ENCODE peak calls at places on chromosomes 11 and 22, in four cellular contexts. One of them, this sample, is unnamed.

GRCh38 chr11:79670846-79671245 is 230.0 kb upstream of the TENM4 start:
- DNase-seq in PC-3: no peak
- DNase-seq in stimulated activated CD4-positive, alpha-beta T cell treated with anti-CD3 and anti-CD28 coated beads, TNF-alpha, amount 100 ng/mL, for 1 hour: no peak
- DNase-seq in left ventricle myocardium inferior: no peak
- DNase-seq in this sample: no peak

GRCh38 chr11:125956371-125956770 is 10.5 kb downstream of the VSIG10L2 start:
- DNase-seq in PC-3: no peak
- DNase-seq in stimulated activated CD4-positive, alpha-beta T cell treated with anti-CD3 and anti-CD28 coated beads, TNF-alpha, amount 100 ng/mL, for 1 hour: no peak
- DNase-seq in left ventricle myocardium inferior: peak
- DNase-seq in this sample: no peak

GRCh38 chr11:79393362-79394043 is 47.3 kb downstream of the TENM4 start:
- DNase-seq in PC-3: peak
- DNase-seq in stimulated activated CD4-positive, alpha-beta T cell treated with anti-CD3 and anti-CD28 coated beads, TNF-alpha, amount 100 ng/mL, for 1 hour: no peak
- DNase-seq in left ventricle myocardium inferior: no peak
- DNase-seq in this sample: peak

GRCh38 chr11:93921695-93922468 is 71.5 kb upstream of the VSTM5 start:
- DNase-seq in PC-3: peak
- DNase-seq in stimulated activated CD4-positive, alpha-beta T cell treated with anti-CD3 and anti-CD28 coated beads, TNF-alpha, amount 100 ng/mL, for 1 hour: no peak
- DNase-seq in left ventricle myocardium inferior: no peak
- DNase-seq in this sample: peak

GRCh38 chr11:63614136-63614664 is at the start of gene PLAAT3:
- DNase-seq in PC-3: peak
- DNase-seq in stimulated activated CD4-positive, alpha-beta T cell treated with anti-CD3 and anti-CD28 coated beads, TNF-alpha, amount 100 ng/mL, for 1 hour: no peak
- DNase-seq in left ventricle myocardium inferior: peak
- DNase-seq in this sample: no peak

GRCh38 chr22:35498026-35498425 is 42.6 kb upstream of the RASD2 start:
- DNase-seq in PC-3: peak
- DNase-seq in stimulated activated CD4-positive, alpha-beta T cell treated with anti-CD3 and anti-CD28 coated beads, TNF-alpha, amount 100 ng/mL, for 1 hour: no peak
- DNase-seq in left ventricle myocardium inferior: no peak
- DNase-seq in this sample: no peak

GRCh38 chr22:26487996-26488395 is 4.3 kb downstream of the SRRD start:
- DNase-seq in PC-3: no peak
- DNase-seq in stimulated activated CD4-positive, alpha-beta T cell treated with anti-CD3 and anti-CD28 coated beads, TNF-alpha, amount 100 ng/mL, for 1 hour: no peak
- DNase-seq in left ventricle myocardium inferior: no peak
- DNase-seq in this sample: no peak

GRCh38 chr22:44362249-44363040 is 49.7 kb upstream of the SHISAL1 start:
- DNase-seq in PC-3: peak
- DNase-seq in stimulated activated CD4-positive, alpha-beta T cell treated with anti-CD3 and anti-CD28 coated beads, TNF-alpha, amount 100 ng/mL, for 1 hour: no peak
- DNase-seq in left ventricle myocardium inferior: no peak
- DNase-seq in this sample: peak

GRCh38 chr22:22927196-22927887 is 39.7 kb downstream of the IGLL5 start:
- DNase-seq in PC-3: no peak
- DNase-seq in stimulated activated CD4-positive, alpha-beta T cell treated with anti-CD3 and anti-CD28 coated beads, TNF-alpha, amount 100 ng/mL, for 1 hour: no peak
- DNase-seq in left ventricle myocardium inferior: no peak
- DNase-seq in this sample: no peak

GRCh38 chr11:123543796-123544195 is 110.6 kb downstream of the SCN3B start:
- DNase-seq in PC-3: peak
- DNase-seq in stimulated activated CD4-positive, alpha-beta T cell treated with anti-CD3 and anti-CD28 coated beads, TNF-alpha, amount 100 ng/mL, for 1 hour: no peak
- DNase-seq in left ventricle myocardium inferior: no peak
- DNase-seq in this sample: peak

GRCh38 chr11:67260406-67260805 is 5.9 kb upstream of the GRK2 start:
- DNase-seq in PC-3: no peak
- DNase-seq in stimulated activated CD4-positive, alpha-beta T cell treated with anti-CD3 and anti-CD28 coated beads, TNF-alpha, amount 100 ng/mL, for 1 hour: no peak
- DNase-seq in left ventricle myocardium inferior: no peak
- DNase-seq in this sample: no peak

GRCh38 chr11:77402218-77402556 is 71.7 kb downstream of the PAK1 start:
- DNase-seq in PC-3: no peak
- DNase-seq in stimulated activated CD4-positive, alpha-beta T cell treated with anti-CD3 and anti-CD28 coated beads, TNF-alpha, amount 100 ng/mL, for 1 hour: no peak
- DNase-seq in left ventricle myocardium inferior: no peak
- DNase-seq in this sample: peak

GRCh38 chr11:96054870-96055705 is 131.2 kb upstream of the MTMR2 start:
- DNase-seq in PC-3: peak
- DNase-seq in stimulated activated CD4-positive, alpha-beta T cell treated with anti-CD3 and anti-CD28 coated beads, TNF-alpha, amount 100 ng/mL, for 1 hour: no peak
- DNase-seq in left ventricle myocardium inferior: no peak
- DNase-seq in this sample: peak

GRCh38 chr11:96863520-96863919 is 473.7 kb downstream of the JRKL start:
- DNase-seq in PC-3: no peak
- DNase-seq in stimulated activated CD4-positive, alpha-beta T cell treated with anti-CD3 and anti-CD28 coated beads, TNF-alpha, amount 100 ng/mL, for 1 hour: no peak
- DNase-seq in left ventricle myocardium inferior: peak
- DNase-seq in this sample: peak

GRCh38 chr11:64538501-64538951 is 52.5 kb upstream of the SLC22A12 start:
- DNase-seq in PC-3: no peak
- DNase-seq in stimulated activated CD4-positive, alpha-beta T cell treated with anti-CD3 and anti-CD28 coated beads, TNF-alpha, amount 100 ng/mL, for 1 hour: no peak
- DNase-seq in left ventricle myocardium inferior: no peak
- DNase-seq in this sample: no peak

GRCh38 chr11:74492084-74492483 is 1.4 kb downstream of the LIPT2 start:
- DNase-seq in PC-3: peak
- DNase-seq in stimulated activated CD4-positive, alpha-beta T cell treated with anti-CD3 and anti-CD28 coated beads, TNF-alpha, amount 100 ng/mL, for 1 hour: no peak
- DNase-seq in left ventricle myocardium inferior: no peak
- DNase-seq in this sample: no peak

GRCh38 chr22:19942886-19943664 is 1.5 kb upstream of the TXNRD2 start:
- DNase-seq in PC-3: peak
- DNase-seq in stimulated activated CD4-positive, alpha-beta T cell treated with anti-CD3 and anti-CD28 coated beads, TNF-alpha, amount 100 ng/mL, for 1 hour: no peak
- DNase-seq in left ventricle myocardium inferior: no peak
- DNase-seq in this sample: peak

GRCh38 chr11:9748361-9748970 is 84.6 kb downstream of the SWAP70 start:
- DNase-seq in PC-3: peak
- DNase-seq in stimulated activated CD4-positive, alpha-beta T cell treated with anti-CD3 and anti-CD28 coated beads, TNF-alpha, amount 100 ng/mL, for 1 hour: peak
- DNase-seq in left ventricle myocardium inferior: no peak
- DNase-seq in this sample: peak

GRCh38 chr11:88105952-88106351 is 69.3 kb downstream of the RAB38 start:
- DNase-seq in PC-3: no peak
- DNase-seq in stimulated activated CD4-positive, alpha-beta T cell treated with anti-CD3 and anti-CD28 coated beads, TNF-alpha, amount 100 ng/mL, for 1 hour: no peak
- DNase-seq in left ventricle myocardium inferior: no peak
- DNase-seq in this sample: no peak

GRCh38 chr11:121467965-121468364 is 15.2 kb upstream of the SORL1-AS1 start:
- DNase-seq in PC-3: no peak
- DNase-seq in stimulated activated CD4-positive, alpha-beta T cell treated with anti-CD3 and anti-CD28 coated beads, TNF-alpha, amount 100 ng/mL, for 1 hour: peak
- DNase-seq in left ventricle myocardium inferior: no peak
- DNase-seq in this sample: no peak

GRCh38 chr22:39703890-39704658 is 133.5 kb downstream of the CACNA1I start:
- DNase-seq in PC-3: no peak
- DNase-seq in stimulated activated CD4-positive, alpha-beta T cell treated with anti-CD3 and anti-CD28 coated beads, TNF-alpha, amount 100 ng/mL, for 1 hour: no peak
- DNase-seq in left ventricle myocardium inferior: peak
- DNase-seq in this sample: no peak

GRCh38 chr11:1756791-1757771 is 6.6 kb downstream of the CTSD start:
- DNase-seq in PC-3: no peak
- DNase-seq in stimulated activated CD4-positive, alpha-beta T cell treated with anti-CD3 and anti-CD28 coated beads, TNF-alpha, amount 100 ng/mL, for 1 hour: no peak
- DNase-seq in left ventricle myocardium inferior: no peak
- DNase-seq in this sample: no peak

GRCh38 chr11:43567396-43567975 is 113.1 kb upstream of the HSD17B12 start:
- DNase-seq in PC-3: peak
- DNase-seq in stimulated activated CD4-positive, alpha-beta T cell treated with anti-CD3 and anti-CD28 coated beads, TNF-alpha, amount 100 ng/mL, for 1 hour: no peak
- DNase-seq in left ventricle myocardium inferior: no peak
- DNase-seq in this sample: peak

GRCh38 chr11:16902979-16903378 is 111.2 kb downstream of the PLEKHA7 start:
- DNase-seq in PC-3: no peak
- DNase-seq in stimulated activated CD4-positive, alpha-beta T cell treated with anti-CD3 and anti-CD28 coated beads, TNF-alpha, amount 100 ng/mL, for 1 hour: no peak
- DNase-seq in left ventricle myocardium inferior: no peak
- DNase-seq in this sample: no peak

GRCh38 chr11:111942826-111943225 is 5.7 kb downstream of the DIXDC1 start:
- DNase-seq in PC-3: no peak
- DNase-seq in stimulated activated CD4-positive, alpha-beta T cell treated with anti-CD3 and anti-CD28 coated beads, TNF-alpha, amount 100 ng/mL, for 1 hour: no peak
- DNase-seq in left ventricle myocardium inferior: no peak
- DNase-seq in this sample: peak

GRCh38 chr11:21615871-21616270 is 577.0 kb upstream of the ANO5 start:
- DNase-seq in PC-3: no peak
- DNase-seq in stimulated activated CD4-positive, alpha-beta T cell treated with anti-CD3 and anti-CD28 coated beads, TNF-alpha, amount 100 ng/mL, for 1 hour: no peak
- DNase-seq in left ventricle myocardium inferior: no peak
- DNase-seq in this sample: no peak

GRCh38 chr11:134052988-134053945 is 15.6 kb upstream of the JAM3 start:
- DNase-seq in PC-3: no peak
- DNase-seq in stimulated activated CD4-positive, alpha-beta T cell treated with anti-CD3 and anti-CD28 coated beads, TNF-alpha, amount 100 ng/mL, for 1 hour: no peak
- DNase-seq in left ventricle myocardium inferior: no peak
- DNase-seq in this sample: no peak

GRCh38 chr11:19276859-19277808 is 36.4 kb upstream of the E2F8 start:
- DNase-seq in PC-3: peak
- DNase-seq in stimulated activated CD4-positive, alpha-beta T cell treated with anti-CD3 and anti-CD28 coated beads, TNF-alpha, amount 100 ng/mL, for 1 hour: no peak
- DNase-seq in left ventricle myocardium inferior: no peak
- DNase-seq in this sample: peak

GRCh38 chr11:24935059-24935458 is 438.2 kb downstream of the LUZP2 start:
- DNase-seq in PC-3: peak
- DNase-seq in stimulated activated CD4-positive, alpha-beta T cell treated with anti-CD3 and anti-CD28 coated beads, TNF-alpha, amount 100 ng/mL, for 1 hour: no peak
- DNase-seq in left ventricle myocardium inferior: no peak
- DNase-seq in this sample: no peak

GRCh38 chr11:47257518-47258316 is at the start of gene NR1H3:
- DNase-seq in PC-3: peak
- DNase-seq in stimulated activated CD4-positive, alpha-beta T cell treated with anti-CD3 and anti-CD28 coated beads, TNF-alpha, amount 100 ng/mL, for 1 hour: no peak
- DNase-seq in left ventricle myocardium inferior: peak
- DNase-seq in this sample: peak

GRCh38 chr11:58576792-58577440 is 1.3 kb upstream of the LPXN start:
- DNase-seq in PC-3: peak
- DNase-seq in stimulated activated CD4-positive, alpha-beta T cell treated with anti-CD3 and anti-CD28 coated beads, TNF-alpha, amount 100 ng/mL, for 1 hour: no peak
- DNase-seq in left ventricle myocardium inferior: no peak
- DNase-seq in this sample: peak

GRCh38 chr11:1656670-1657069 is 27.1 kb downstream of the KRTAP5-5 start:
- DNase-seq in PC-3: no peak
- DNase-seq in stimulated activated CD4-positive, alpha-beta T cell treated with anti-CD3 and anti-CD28 coated beads, TNF-alpha, amount 100 ng/mL, for 1 hour: no peak
- DNase-seq in left ventricle myocardium inferior: no peak
- DNase-seq in this sample: no peak

GRCh38 chr11:9226514-9226913 is 38.6 kb downstream of the DENND5A start:
- DNase-seq in PC-3: no peak
- DNase-seq in stimulated activated CD4-positive, alpha-beta T cell treated with anti-CD3 and anti-CD28 coated beads, TNF-alpha, amount 100 ng/mL, for 1 hour: no peak
- DNase-seq in left ventricle myocardium inferior: no peak
- DNase-seq in this sample: no peak

GRCh38 chr22:37803195-37803635 is 4.5 kb upstream of the GCAT start:
- DNase-seq in PC-3: no peak
- DNase-seq in stimulated activated CD4-positive, alpha-beta T cell treated with anti-CD3 and anti-CD28 coated beads, TNF-alpha, amount 100 ng/mL, for 1 hour: no peak
- DNase-seq in left ventricle myocardium inferior: no peak
- DNase-seq in this sample: no peak

This sample was measured in MCF 10A.